ENCODE peak calls at places on chromosomes 1 and 21, in ten cellular contexts. L is transverse colon, H is heart left ventricle, W is adrenal gland, Q is stomach, I is uterus, A is A549, M is spleen, Z is IMR-90, J is suprapubic skin. N is an unnamed sample. For H3K4me1, the result is how much of the 10 kb centered on the place peaks cover.

GRCh38 chr1:21899972-21900371 is 37.1 kb downstream of the HSPG2 start:
- DNase-seq in W (no peak), Z (no peak), L (no peak), I (peak), H (peak), A (no peak), M (peak), Q (no peak), J (no peak), N (no peak)

GRCh38 chr1:223144431-223144830 is 1.4 kb upstream of the TLR5 start:
- DNase-seq in I (no peak), J (no peak), Z (no peak), Q (no peak), A (no peak), H (no peak), L (no peak), M (peak), W (no peak), N (no peak)

GRCh38 chr1:204331847-204332487 is 27.8 kb downstream of the PLEKHA6 start:
- DNase-seq in Z (no peak), M (no peak), A (no peak), J (no peak), H (no peak), L (peak), I (no peak), Q (peak), W (no peak), N (no peak)

GRCh38 chr1:242059976-242060375 is 61.1 kb upstream of the MAP1LC3C start:
- DNase-seq in Q (no peak), W (no peak), J (no peak), I (no peak), Z (no peak), H (no peak), A (no peak), L (no peak), M (no peak), N (no peak)

GRCh38 chr1:6448749-6449631 is 17.0 kb downstream of the TNFRSF25 start:
- DNase-seq in Z (no peak), J (no peak), W (no peak), A (no peak), L (peak), M (no peak), I (no peak), Q (peak), H (no peak), N (no peak)

GRCh38 chr1:236532850-236533249 is 9.1 kb downstream of the LGALS8 start:
- DNase-seq in L (no peak), J (no peak), Z (no peak), W (no peak), H (no peak), A (no peak), Q (no peak), I (no peak), M (no peak), N (no peak)

GRCh38 chr1:67213164-67213563 is 46.9 kb downstream of the IL23R start:
- DNase-seq in M (no peak), Q (no peak), J (no peak), W (no peak), L (no peak), Z (peak), I (no peak), H (no peak), A (peak), N (no peak)

GRCh38 chr1:214154596-214155261 is 126.2 kb upstream of the SMYD2 start:
- DNase-seq in H (no peak), Q (no peak), J (no peak), W (no peak), A (no peak), I (no peak), L (no peak), Z (no peak), M (no peak), N (no peak)

GRCh38 chr1:16630661-16631247 is 17.4 kb upstream of the NBPF1 start:
- DNase-seq in Q (peak), Z (no peak), H (peak), W (peak), I (peak), L (peak), M (peak), J (peak), A (no peak), N (no peak)

GRCh38 chr1:156160744-156161181 is 7.4 kb downstream of the SEMA4A start:
- DNase-seq in A (no peak), W (peak), Z (peak), J (peak), L (peak), I (peak), M (peak), Q (peak), H (peak), N (peak)

GRCh38 chr1:233057836-233058235 is 107.4 kb downstream of the NTPCR start:
- DNase-seq in I (no peak), L (no peak), J (no peak), M (no peak), Q (no peak), A (no peak), H (no peak), Z (no peak), W (no peak), N (no peak)

GRCh38 chr1:187306671-187307415 is 478.1 kb downstream of the PLA2G4A start:
- DNase-seq in H (no peak), A (no peak), I (no peak), W (no peak), L (no peak), J (no peak), M (no peak), Q (no peak), Z (no peak), N (no peak)

GRCh38 chr21:38311765-38312164 is 55.0 kb downstream of the KCNJ15 start:
- DNase-seq in Z (no peak), M (no peak), A (no peak), W (no peak), H (no peak), L (no peak), I (no peak), Q (no peak), J (no peak), N (no peak)

GRCh38 chr1:77354996-77355395 is 73.2 kb downstream of the AK5 start:
- DNase-seq in L (no peak), Z (no peak), H (no peak), W (no peak), A (no peak), Q (no peak), I (no peak), J (no peak), M (no peak), N (no peak)

GRCh38 chr1:204870165-204870912 is at the start of gene NFASC:
- DNase-seq in L (no peak), J (no peak), H (peak), I (no peak), A (no peak), M (no peak), Q (no peak), Z (no peak), W (no peak), N (no peak)

GRCh38 chr1:19423130-19423529 is 62.2 kb downstream of the CAPZB start:
- DNase-seq in A (no peak), J (no peak), H (no peak), I (no peak), M (no peak), Q (no peak), W (no peak), L (no peak), Z (no peak), N (no peak)
- H3K27ac ChIP-seq in A (no peak), J (peak), H (peak), I (peak), M (peak), Q (peak), W (peak), L (peak), Z (no peak), N (no peak)

GRCh38 chr1:151714820-151715725 is 1.5 kb downstream of the CELF3 start:
- DNase-seq in Z (no peak), M (no peak), W (no peak), L (no peak), J (no peak), A (no peak), Q (no peak), I (no peak), H (no peak), N (no peak)

GRCh38 chr1:151711940-151712339 is 4.7 kb downstream of the CELF3 start:
- DNase-seq in H (no peak), Q (no peak), Z (no peak), W (no peak), L (no peak), J (no peak), I (no peak), A (no peak), M (no peak), N (no peak)

GRCh38 chr1:151711044-151711800 is 5.4 kb downstream of the CELF3 start:
- DNase-seq in J (no peak), W (no peak), I (no peak), Q (no peak), L (no peak), A (no peak), Z (no peak), M (no peak), H (no peak), N (no peak)

GRCh38 chr1:151713874-151714273 is 2.7 kb downstream of the CELF3 start:
- DNase-seq in H (no peak), W (no peak), A (no peak), L (no peak), Q (no peak), Z (no peak), I (no peak), J (no peak), M (no peak), N (no peak)

DNA sequence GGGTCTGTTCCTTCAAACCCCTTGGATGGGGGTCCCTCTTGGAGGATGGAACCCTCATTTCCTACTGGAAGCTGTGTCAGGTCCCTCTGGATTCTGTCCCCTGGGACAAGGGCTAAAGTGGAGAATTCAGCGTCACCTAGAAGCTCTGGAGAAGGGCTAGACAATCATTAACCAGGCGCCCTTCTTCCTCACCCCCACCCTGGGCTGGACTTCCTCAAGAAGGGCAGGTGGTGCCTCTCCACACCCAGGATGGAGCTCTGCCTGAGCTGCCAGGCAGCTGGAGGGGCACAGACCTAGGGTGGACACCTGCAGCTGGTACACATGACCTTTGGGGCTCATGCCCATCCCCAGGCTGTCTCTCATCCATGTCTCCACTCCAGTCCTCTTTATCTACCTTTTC is 3.6 kb downstream of the CELF3 start:
- DNase-seq in H (no peak), Q (peak), M (no peak), A (no peak), W (no peak), J (no peak), Z (no peak), L (peak), I (no peak), N (no peak)
- TF ChIP-seq POLR2A in H (no peak), Q (no peak), M (no peak), A (no peak), W (no peak), J (no peak), Z (no peak), L (no peak), I (no peak), N (no peak)

GRCh38 chr1:63843010-63843409 is 69.2 kb downstream of the ROR1 start:
- DNase-seq in A (no peak), I (no peak), M (no peak), Q (no peak), H (peak), J (no peak), Z (no peak), W (no peak), L (no peak), N (no peak)

GRCh38 chr1:63847308-63847910 is 73.6 kb downstream of the ROR1 start:
- DNase-seq in M (no peak), W (no peak), H (no peak), L (no peak), Z (no peak), J (no peak), I (no peak), A (no peak), Q (no peak), N (no peak)

GRCh38 chr1:63845346-63845745 is 71.5 kb downstream of the ROR1 start:
- DNase-seq in Z (no peak), Q (no peak), L (no peak), I (no peak), M (no peak), A (no peak), H (no peak), J (no peak), W (no peak), N (no peak)

GRCh38 chr1:63848764-63849548 is 75.1 kb downstream of the ROR1 start:
- DNase-seq in M (no peak), W (no peak), A (no peak), H (no peak), Q (no peak), I (no peak), Z (no peak), L (no peak), J (no peak), N (no peak)

GRCh38 chr1:63843884-63844283 is 70.1 kb downstream of the ROR1 start:
- DNase-seq in M (no peak), I (no peak), W (no peak), A (no peak), J (no peak), Q (no peak), H (no peak), Z (no peak), L (no peak), N (no peak)
- H3K4me1 ChIP-seq in M (under half), I (under half), W (under half), A (under half), J (under half), Q (under half), H (under half), Z (under half), L (under half), N (under half)

GRCh38 chr1:109897244-109897955 is 13.2 kb upstream of the CSF1 start:
- DNase-seq in H (no peak), Q (no peak), Z (no peak), A (no peak), L (no peak), W (no peak), J (no peak), I (no peak), M (no peak), N (no peak)

GRCh38 chr1:109898842-109899241 is 11.8 kb upstream of the CSF1 start:
- DNase-seq in L (no peak), H (no peak), J (no peak), A (no peak), I (no peak), Z (no peak), Q (no peak), W (no peak), M (no peak), N (no peak)

GRCh38 chr1:109896681-109897080 is 14.0 kb upstream of the CSF1 start:
- DNase-seq in L (no peak), Z (no peak), H (no peak), W (no peak), A (no peak), M (no peak), J (no peak), Q (no peak), I (no peak), N (no peak)

GRCh38 chr1:109894823-109895719 is 15.6 kb upstream of the CSF1 start:
- DNase-seq in A (no peak), W (no peak), Q (no peak), Z (no peak), H (no peak), M (peak), J (no peak), L (no peak), I (no peak), N (no peak)

DNA sequence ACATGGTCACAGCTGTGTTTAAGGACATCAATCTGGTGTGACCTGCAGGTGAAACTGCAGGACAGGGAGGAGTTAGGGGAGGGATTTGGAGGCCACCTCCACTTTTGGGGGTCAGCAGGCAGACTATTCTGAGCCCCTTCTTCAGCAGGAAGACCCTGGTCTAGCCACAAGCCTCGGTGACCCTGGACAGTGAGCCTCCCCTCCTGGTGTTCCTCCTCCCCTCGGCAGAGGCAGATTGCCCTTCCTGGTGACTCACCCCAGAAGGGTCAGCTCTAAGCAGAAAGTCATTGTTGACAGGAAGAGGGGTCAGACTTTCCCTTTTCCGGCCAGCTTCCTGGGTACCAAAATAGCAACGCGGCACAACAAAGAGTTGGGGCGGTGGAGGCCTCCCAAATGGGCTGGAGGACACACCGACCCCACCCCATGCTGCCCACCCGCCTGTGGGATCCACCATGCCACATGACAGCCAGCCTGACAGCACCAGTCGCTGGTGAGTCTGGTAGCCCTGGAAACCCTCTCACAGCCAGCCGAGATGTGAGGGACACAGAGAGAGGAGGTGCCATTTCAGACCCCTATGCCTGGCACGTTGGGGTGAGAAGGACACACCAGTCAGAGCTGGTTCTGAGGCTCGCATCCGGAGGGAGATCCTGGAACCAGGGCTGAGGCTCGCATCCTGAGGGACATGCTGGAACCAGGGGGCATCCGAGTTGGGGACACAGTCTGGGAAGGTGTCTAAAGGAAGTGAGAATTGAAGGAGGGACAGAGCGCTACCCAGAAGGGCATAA is 14.7 kb upstream of the CSF1 start:
- DNase-seq in I (peak), J (no peak), Q (no peak), W (peak), H (peak), A (no peak), L (no peak), M (peak), Z (peak), N (no peak)
- H3K27ac ChIP-seq in I (peak), J (peak), Q (peak), W (peak), H (peak), A (peak), L (no peak), M (peak), Z (peak), N (no peak)

GRCh38 chr1:183279835-183280234 is 93.8 kb downstream of the LAMC2 start:
- DNase-seq in W (peak), L (peak), A (no peak), H (peak), Z (peak), Q (peak), M (peak), I (no peak), J (no peak), N (no peak)
- TF ChIP-seq POLR2A in W (no peak), L (no peak), A (no peak), H (no peak), Z (no peak), Q (no peak), M (no peak), I (no peak), J (no peak), N (no peak)

GRCh38 chr1:224541901-224542610 is 74.1 kb upstream of the CNIH3 start:
- DNase-seq in J (no peak), I (no peak), H (no peak), W (no peak), A (no peak), Q (no peak), Z (no peak), L (no peak), M (no peak), N (no peak)

GRCh38 chr1:224542783-224543440 is 73.2 kb upstream of the CNIH3 start:
- DNase-seq in Z (peak), W (peak), Q (no peak), H (no peak), L (no peak), J (no peak), M (no peak), A (peak), I (no peak), N (no peak)

GRCh38 chr1:224540535-224540934 is 75.6 kb upstream of the CNIH3 start:
- DNase-seq in Q (no peak), L (no peak), W (no peak), H (no peak), I (no peak), A (no peak), Z (no peak), J (no peak), M (no peak), N (no peak)

GRCh38 chr1:224541072-224541790 is 74.9 kb upstream of the CNIH3 start:
- DNase-seq in J (no peak), Q (no peak), A (no peak), M (no peak), Z (no peak), W (no peak), I (no peak), L (no peak), H (no peak), N (no peak)

GRCh38 chr1:224539971-224540370 is 76.1 kb upstream of the CNIH3 start:
- DNase-seq in Z (peak), J (no peak), M (no peak), Q (no peak), L (no peak), W (no peak), H (no peak), I (no peak), A (no peak), N (no peak)
- H3K4me1 ChIP-seq in Z (under half), J (under half), M (under half), Q (under half), L (under half), W (under half), H (under half), I (under half), A (under half), N (under half)

GRCh38 chr1:183673605-183674150 is 20.6 kb upstream of the APOBEC4 start:
- DNase-seq in Z (no peak), J (no peak), A (no peak), W (no peak), H (no peak), Q (no peak), M (no peak), I (no peak), L (no peak), N (no peak)
- H3K27ac ChIP-seq in Z (no peak), J (no peak), A (no peak), W (no peak), H (no peak), Q (no peak), M (no peak), I (no peak), L (no peak), N (no peak)

GRCh38 chr21:45542242-45542666 is at the start of gene SLC19A1:
- DNase-seq in I (peak), H (peak), W (peak), M (peak), J (peak), Z (peak), L (peak), Q (peak), A (peak), N (peak)
- TF ChIP-seq POLR2A in I (no peak), H (no peak), W (peak), M (no peak), J (no peak), Z (no peak), L (no peak), Q (no peak), A (peak), N (no peak)

GRCh38 chr1:228166170-228166936 is 749 bp downstream of the IBA57 start:
- DNase-seq in M (peak), Z (peak), Q (peak), W (peak), A (peak), J (no peak), L (peak), H (peak), I (peak), N (peak)
- H3K4me1 ChIP-seq in M (under half), Z (under half), Q (under half), W (under half), A (under half), J (half or more), L (under half), H (under half), I (under half), N (under half)

GRCh38 chr1:86933562-86934377 is 19.3 kb downstream of the HS2ST1 start:
- DNase-seq in A (no peak), M (no peak), J (no peak), W (no peak), L (no peak), I (no peak), Q (no peak), H (no peak), Z (no peak), N (no peak)
- H3K27ac ChIP-seq in A (no peak), M (no peak), J (no peak), W (peak), L (no peak), I (no peak), Q (no peak), H (peak), Z (no peak), N (no peak)

N was measured in testis.